ENCODE peak calls at places on chromosomes 16 and 17, in four cellular contexts. R is left cardiac atrium, K is mucosa of descending colon, B is Peyer's patch. H is an unnamed sample.

GRCh38 chr17:21295036-21295952 is 10.8 kb downstream of the MAP2K3 start:
- DNase-seq in R (peak; percentile 61), K (peak; percentile 55), B (no peak), H (peak; percentile 83)

GRCh38 chr17:80990921-80991644 is 558 bp upstream of the CHMP6 start:
- DNase-seq in R (no peak), K (peak; percentile 55), B (no peak), H (no peak)

GRCh38 chr16:50591800-50592771 is 43.9 kb downstream of the NKD1 start:
- DNase-seq in R (peak; percentile 78), K (peak; percentile 44), B (no peak), H (no peak)

GRCh38 chr17:27306276-27306820 is 12.4 kb downstream of the WSB1 start:
- DNase-seq in R (no peak), K (no peak), B (no peak), H (no peak)

GRCh38 chr17:40551091-40551873 is 14.0 kb downstream of the CCR7 start:
- DNase-seq in R (peak; percentile 83), K (peak; percentile 45), B (peak; percentile 30), H (peak; percentile 98)

GRCh38 chr16:50640391-50640790 is 40.7 kb downstream of the SNX20 start:
- DNase-seq in R (no peak), K (no peak), B (no peak), H (no peak)

GRCh38 chr16:73172621-73173312 is 124.8 kb upstream of the ZFHX3 start:
- DNase-seq in R (peak; percentile 80), K (peak; percentile 84), B (no peak), H (peak; percentile 83)

GRCh38 chr16:67100569-67101300 is 9.0 kb upstream of the PHAF1 start:
- DNase-seq in R (no peak), K (no peak), B (no peak), H (peak; percentile 34)

GRCh38 chr17:81368623-81369022 is 26.6 kb upstream of the BAHCC1 start:
- DNase-seq in R (no peak), K (no peak), B (no peak), H (no peak)

GRCh38 chr16:75068075-75068474 is 48.5 kb downstream of the LDHD start:
- DNase-seq in R (no peak), K (no peak), B (no peak), H (no peak)

GRCh38 chr17:77435272-77436057 is 294.7 kb downstream of the SEC14L1 start:
- DNase-seq in R (no peak), K (no peak), B (no peak), H (no peak)

GRCh38 chr16:70253291-70254094 is 1.8 kb upstream of the EXOSC6 start:
- DNase-seq in R (no peak), K (no peak), B (peak; percentile 34), H (peak; percentile 46)

GRCh38 chr16:64150193-64150592 is 971.7 kb downstream of the CDH11 start:
- DNase-seq in R (no peak), K (no peak), B (no peak), H (no peak)

GRCh38 chr17:82031303-82031884 is at the start of gene RAC3:
- DNase-seq in R (no peak), K (no peak), B (no peak), H (no peak)

GRCh38 chr17:68383443-68384321 is 73.6 kb downstream of the WIPI1 start:
- DNase-seq in R (peak; percentile 62), K (no peak), B (no peak), H (no peak)

GRCh38 chr16:65388592-65388991 is 266.7 kb upstream of the CDH11 start:
- DNase-seq in R (no peak), K (no peak), B (no peak), H (peak; percentile 8)

GRCh38 chr17:27327871-27328270 is 34.0 kb downstream of the WSB1 start:
- DNase-seq in R (no peak), K (no peak), B (no peak), H (no peak)

GRCh38 chr17:888998-889401 is 90.6 kb downstream of the NXN start:
- DNase-seq in R (no peak), K (no peak), B (no peak), H (peak; percentile 83)

GRCh38 chr16:90077757-90078593 is 844 bp upstream of the PRDM7 start:
- DNase-seq in R (no peak), K (peak; percentile 73), B (peak; percentile 20), H (no peak)

GRCh38 chr16:89052191-89052787 is 41.4 kb upstream of the ACSF3 start:
- DNase-seq in R (no peak), K (peak; percentile 77), B (no peak), H (no peak)

H was measured in myocyte.